ENCODE peak calls at places on chromosome 14, in nine cellular contexts. M is aorta; E is A549; R is lower leg skin; N is fibroblast of mammary gland; D is NAMALWA; L is naive thymus-derived CD8-positive, alpha-beta T cell; W is AG09319; S is body of pancreas. U is an unnamed sample.

GRCh38 chr14:79638647-79639266 is 572.5 kb downstream of the DIO2 start:
- DNase-seq in M (no peak), E (no peak), R (no peak), N (no peak), D (no peak), L (no peak), W (no peak), S (peak), U (no peak)

GRCh38 chr14:102088012-102088792 is 1.4 kb upstream of the HSP90AA1 start:
- DNase-seq in M (peak), E (no peak), R (peak), N (peak), D (peak), L (peak), W (no peak), S (peak), U (no peak)

GRCh38 chr14:34718750-34719304 is 4.4 kb upstream of the CFL2 start:
- DNase-seq in M (no peak), E (no peak), R (no peak), N (peak), D (no peak), L (no peak), W (no peak), S (no peak), U (no peak)

GRCh38 chr14:41022932-41023331 is 583.7 kb upstream of the LRFN5 start:
- DNase-seq in M (no peak), E (no peak), R (no peak), N (peak), D (no peak), L (no peak), W (no peak), S (no peak), U (no peak)

GRCh38 chr14:94548999-94549985 is 11.9 kb upstream of the SERPINA4 start:
- DNase-seq in M (no peak), E (peak), R (peak), N (peak), D (peak), L (peak), W (no peak), S (peak), U (no peak)

GRCh38 chr14:74682169-74682952 is 30.5 kb downstream of the AREL1 start:
- DNase-seq in M (no peak), E (no peak), R (no peak), N (no peak), D (no peak), L (no peak), W (no peak), S (no peak), U (no peak)

GRCh38 chr14:52190532-52190931 is 77.0 kb upstream of the PTGDR start:
- DNase-seq in M (no peak), E (no peak), R (no peak), N (peak), D (no peak), L (no peak), W (no peak), S (no peak), U (no peak)

GRCh38 chr14:88554458-88555286 is at the start of gene PTPN21:
- DNase-seq in M (peak), E (peak), R (peak), N (peak), D (no peak), L (peak), W (no peak), S (peak), U (no peak)

GRCh38 chr14:74437654-74438053 is 11.6 kb upstream of the SYNDIG1L start:
- DNase-seq in M (no peak), E (no peak), R (no peak), N (peak), D (no peak), L (no peak), W (no peak), S (no peak), U (no peak)

GRCh38 chr14:29348504-29348903 is 579.1 kb downstream of the PRKD1 start:
- DNase-seq in M (no peak), E (no peak), R (no peak), N (peak), D (no peak), L (no peak), W (no peak), S (no peak), U (no peak)

GRCh38 chr14:31879661-31880348 is 197.3 kb upstream of the ARHGAP5 start:
- DNase-seq in M (no peak), E (no peak), R (no peak), N (no peak), D (no peak), L (no peak), W (no peak), S (no peak), U (no peak)

GRCh38 chr14:93232159-93232558 is 25.1 kb downstream of the UBR7 start:
- DNase-seq in M (no peak), E (no peak), R (no peak), N (no peak), D (no peak), L (no peak), W (no peak), S (no peak), U (no peak)

GRCh38 chr14:81205639-81206038 is 15.1 kb downstream of the GTF2A1 start:
- DNase-seq in M (no peak), E (no peak), R (no peak), N (no peak), D (no peak), L (no peak), W (no peak), S (no peak), U (no peak)